ENCODE peak calls at places on chromosomes 11 and 22, in four cellular contexts. Q is HL-60, F is non-pigmented ciliary epithelial cell, J is fibroblast of the aortic adventitia. N is an unnamed sample.

GRCh38 chr11:61927501-61927900 is 10.1 kb upstream of the RAB3IL1 start:
- DNase-seq in F (no peak), Q (no peak), J (no peak), N (no peak)

GRCh38 chr11:61144511-61145179 is 16.6 kb downstream of the VPS37C start:
- DNase-seq in Q (no peak), J (no peak), F (no peak), N (no peak)

GRCh38 chr11:60756307-60757032 is at the start of gene MS4A15:
- DNase-seq in J (peak), F (no peak), Q (no peak), N (no peak)

GRCh38 chr11:93517041-93517440 is 26.1 kb downstream of the SMCO4 start:
- DNase-seq in J (no peak), F (no peak), Q (no peak), N (no peak)

GRCh38 chr11:1842149-1843097 is 3.6 kb downstream of the TNNI2 start:
- DNase-seq in Q (no peak), F (no peak), J (no peak), N (no peak)

GRCh38 chr11:75345455-75346224 is 5.8 kb downstream of the ARRB1 start:
- DNase-seq in J (no peak), Q (no peak), F (no peak), N (no peak)

GRCh38 chr22:44407404-44408226 is 90.4 kb downstream of the RTL6 start:
- DNase-seq in J (no peak), Q (no peak), F (no peak), N (no peak)

GRCh38 chr11:87265132-87265531 is 227.4 kb downstream of the TMEM135 start:
- DNase-seq in F (no peak), J (peak), Q (no peak), N (no peak)

GRCh38 chr11:79498681-79499080 is 57.9 kb upstream of the TENM4 start:
- DNase-seq in F (no peak), Q (no peak), J (no peak), N (no peak)

GRCh38 chr22:24975813-24976341 is 23.4 kb downstream of the KIAA1671 start:
- DNase-seq in F (no peak), Q (no peak), J (peak), N (no peak)

GRCh38 chr22:50346415-50346945 is 3.4 kb downstream of the PPP6R2 start:
- DNase-seq in J (no peak), Q (no peak), F (no peak), N (no peak)

GRCh38 chr11:128892866-128893565 is 1.9 kb downstream of the KCNJ5 start:
- DNase-seq in F (no peak), J (no peak), Q (no peak), N (no peak)

GRCh38 chr11:65634440-65634839 is 3.5 kb upstream of the SIPA1 start:
- DNase-seq in J (no peak), Q (no peak), F (no peak), N (no peak)

GRCh38 chr22:37171662-37172061 is 16.4 kb downstream of the C1QTNF6 start:
- DNase-seq in F (no peak), Q (no peak), J (no peak), N (no peak)

GRCh38 chr11:31089117-31089516 is 280.4 kb downstream of the DCDC1 start:
- DNase-seq in F (no peak), Q (no peak), J (no peak), N (no peak)

GRCh38 chr22:20581503-20582170 is 74.2 kb downstream of the MED15 start:
- DNase-seq in J (no peak), F (no peak), Q (no peak), N (no peak)

GRCh38 chr11:8756201-8756600 is 73.6 kb downstream of the RPL27A start:
- DNase-seq in J (peak), Q (no peak), F (no peak), N (no peak)

GRCh38 chr11:69272961-69273461 is 20.9 kb upstream of the MYEOV start:
- DNase-seq in F (no peak), Q (no peak), J (no peak), N (no peak)

GRCh38 chr11:131932584-131933360 is 562.4 kb downstream of the NTM start:
- DNase-seq in J (no peak), Q (no peak), F (no peak), N (no peak)

GRCh38 chr11:6353367-6353987 is 33.2 kb upstream of the CAVIN3 start:
- DNase-seq in Q (peak), F (peak), J (peak), N (peak)

GRCh38 chr11:95908826-95909225 is 15.1 kb downstream of the MTMR2 start:
- DNase-seq in F (no peak), Q (no peak), J (peak), N (no peak)

GRCh38 chr11:118152552-118153471 is at the start of gene SCN4B:
- DNase-seq in F (no peak), Q (peak), J (peak), N (no peak)

GRCh38 chr22:45351956-45352355 is 42.2 kb downstream of the FAM118A start:
- DNase-seq in F (no peak), J (no peak), Q (no peak), N (no peak)

GRCh38 chr22:25399649-25400151 is 164.8 kb upstream of the GRK3 start:
- DNase-seq in J (no peak), Q (no peak), F (no peak), N (no peak)

GRCh38 chr11:59555601-59556114 is 44.3 kb downstream of the OR4D9 start:
- DNase-seq in J (no peak), F (no peak), Q (no peak), N (no peak)

GRCh38 chr22:37069719-37070118 is 18.2 kb downstream of the KCTD17 start:
- DNase-seq in Q (no peak), J (no peak), F (no peak), N (no peak)

GRCh38 chr22:49369726-49370717 is 457.7 kb downstream of the BRD1 start:
- DNase-seq in F (no peak), J (no peak), Q (no peak), N (no peak)

GRCh38 chr22:35777335-35777975 is 59.8 kb downstream of the APOL5 start:
- DNase-seq in F (peak), Q (no peak), J (peak), N (peak)

GRCh38 chr11:64902102-64902900 is 14.7 kb downstream of the ATG2A start:
- DNase-seq in F (no peak), J (no peak), Q (no peak), N (no peak)